ENCODE peak calls at places on chromosomes 16 and 17, in four cellular contexts. E is heart right ventricle; S is right cardiac atrium; Z is CD4-positive, alpha-beta memory T cell. C is an unnamed sample.
A peak's percentile ranks its signal among the peaks of the same experiment; 100 is the strongest.

GRCh38 chr16:1773703-1774455 is 945 bp upstream of the MRPS34 start:
- DNase-seq in Z (no peak), S (peak; percentile 72), E (no peak), C (peak; percentile 51)

GRCh38 chr16:87318158-87318644 is 1.0 kb upstream of the C16orf95 start:
- DNase-seq in Z (no peak), E (no peak), S (no peak), C (no peak)

GRCh38 chr16:1309888-1310831 is 724 bp downstream of the UBE2I start:
- DNase-seq in E (peak; percentile 40), Z (peak; percentile 56), S (peak; percentile 85), C (peak; percentile 92)

GRCh38 chr17:71342726-71343125 is 778.1 kb upstream of the SOX9 start:
- DNase-seq in S (no peak), E (no peak), Z (no peak), C (no peak)

GRCh38 chr17:37273419-37274051 is 102.2 kb upstream of the C17orf78 start:
- DNase-seq in E (no peak), S (no peak), Z (no peak), C (no peak)

GRCh38 chr17:6366144-6366755 is 68.7 kb downstream of the AIPL1 start:
- DNase-seq in E (no peak), Z (no peak), S (no peak), C (no peak)

GRCh38 chr17:927611-928461 is 51.7 kb downstream of the NXN start:
- DNase-seq in Z (no peak), E (no peak), S (no peak), C (peak; percentile 51)

GRCh38 chr16:546909-547770 is 13.1 kb upstream of the PRR35 start:
- DNase-seq in E (peak; percentile 54), Z (peak; percentile 52), S (peak; percentile 91), C (peak; percentile 93)

GRCh38 chr17:12415031-12415430 is 250.7 kb upstream of the MYOCD start:
- DNase-seq in S (no peak), E (no peak), Z (no peak), C (no peak)

GRCh38 chr16:46768809-46769208 is 20.7 kb upstream of the MYLK3 start:
- DNase-seq in S (no peak), Z (no peak), E (no peak), C (no peak)

GRCh38 chr17:78988152-78988551 is 8.4 kb upstream of the LGALS3BP start:
- DNase-seq in S (no peak), Z (no peak), E (no peak), C (no peak)

GRCh38 chr17:78981010-78981888 is 1.5 kb upstream of the LGALS3BP start:
- DNase-seq in E (no peak), S (peak; percentile 43), Z (no peak), C (no peak)

GRCh38 chr17:78990349-78991016 is 10.8 kb upstream of the LGALS3BP start:
- DNase-seq in E (no peak), S (peak; percentile 69), Z (no peak), C (no peak)

GRCh38 chr17:78985395-78985794 is 5.7 kb upstream of the LGALS3BP start:
- DNase-seq in S (no peak), Z (no peak), E (no peak), C (no peak)

DNA sequence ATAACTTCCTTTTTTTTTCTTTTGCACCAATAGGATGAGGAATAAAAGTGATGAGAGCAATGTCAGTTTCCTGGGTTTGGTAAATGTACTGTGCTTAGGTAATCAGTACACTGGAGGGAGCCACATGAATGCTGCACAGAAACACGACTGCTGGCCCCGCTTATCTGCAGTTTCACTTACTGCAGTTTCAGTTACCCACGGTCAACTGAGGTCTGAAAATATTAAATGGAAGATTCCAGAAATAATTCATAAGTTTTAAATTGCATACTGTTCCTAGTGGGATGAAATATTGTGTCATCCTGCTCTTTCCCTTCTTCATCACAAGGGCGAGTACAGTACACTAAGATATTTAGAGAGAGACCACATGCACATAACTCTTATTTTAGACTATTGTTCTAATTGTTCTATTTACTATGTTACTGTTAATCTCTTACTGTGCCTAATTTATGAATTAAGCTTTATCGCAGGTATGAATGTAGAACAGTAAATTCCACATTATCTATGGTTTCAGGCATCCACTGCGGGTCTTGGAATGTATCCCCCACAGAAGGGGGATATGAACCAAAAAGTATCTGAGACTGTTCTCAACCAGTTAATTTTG is 6.4 kb upstream of the LGALS3BP start:
- DNase-seq in Z (no peak), S (peak; percentile 64), E (peak; percentile 53), C (peak; percentile 73)
- H3K4me3 ChIP-seq in Z (no peak overlapping the region), S (peak overlapping the region; percentile 67), E (peak overlapping the region; percentile 56), C (peak overlapping the region; percentile 34)

DNA sequence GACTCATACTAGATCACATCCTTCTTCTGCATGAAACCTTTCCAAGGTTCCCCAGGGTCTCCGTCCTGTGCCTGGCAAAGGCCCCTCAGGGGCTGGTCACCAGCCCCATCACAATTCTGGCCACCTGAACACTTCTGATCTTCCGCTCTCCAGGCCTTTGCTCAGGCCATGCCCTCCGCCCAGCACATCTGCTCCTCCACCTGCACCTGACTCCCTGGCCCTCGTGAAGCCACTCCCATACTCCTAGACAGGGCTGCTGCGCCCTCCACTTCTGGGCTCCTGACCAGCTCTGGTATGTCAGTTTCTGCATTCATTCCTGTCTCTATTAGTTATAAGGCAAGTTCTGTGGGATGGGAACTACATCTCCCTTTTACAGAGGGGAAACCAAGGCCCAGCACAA is 1.9 kb upstream of the MYL11 start:
- DNase-seq in S (peak; percentile 24), E (no peak), Z (no peak), C (no peak)
- H3K9me3 ChIP-seq in S (no peaks in the 10 kb centered on the region), E (no peaks in the 10 kb centered on the region), Z (no peaks in the 10 kb centered on the region), C (no peaks in the 10 kb centered on the region)

GRCh38 chr16:8679156-8679555 is 4.7 kb downstream of the ABAT start:
- DNase-seq in E (no peak), S (no peak), Z (no peak), C (no peak)

GRCh38 chr16:8676160-8676547 is 1.7 kb downstream of the ABAT start:
- DNase-seq in S (no peak), E (no peak), Z (no peak), C (no peak)

GRCh38 chr16:8676737-8677375 is 2.4 kb downstream of the ABAT start:
- DNase-seq in S (no peak), Z (no peak), E (no peak), C (no peak)

GRCh38 chr16:8677481-8677880 is 3.1 kb downstream of the ABAT start:
- DNase-seq in Z (no peak), S (no peak), E (no peak), C (no peak)

GRCh38 chr16:8678068-8678927 is 3.9 kb downstream of the ABAT start:
- DNase-seq in S (no peak), E (no peak), Z (no peak), C (no peak)
- H3K27me3 ChIP-seq in S (no peaks in the 10 kb centered on the region), E (no peaks in the 10 kb centered on the region), Z (no peaks in the 10 kb centered on the region), C (no peaks in the 10 kb centered on the region)

GRCh38 chr17:76184266-76184665 is 43.2 kb upstream of the FOXJ1 start:
- DNase-seq in Z (no peak), S (no peak), E (no peak), C (no peak)
- H3K4me3 ChIP-seq in Z (no peak overlapping the region), S (no peak overlapping the region), E (no peak overlapping the region), C (no peak overlapping the region)